ENCODE peak calls at places on chromosomes 12 and 14, in five cellular contexts. O, S, M, W and I are unnamed samples.

GRCh38 chr14:29906256-29906885 is 21.3 kb downstream of the PRKD1 start:
- DNase-seq in O (no peak), M (no peak), W (peak; percentile 84), S (peak; percentile 7), I (peak; percentile 60)

GRCh38 chr12:120463712-120464111 is 5.8 kb downstream of the SRSF9 start:
- DNase-seq in M (no peak), W (no peak), S (no peak), O (no peak), I (no peak)

GRCh38 chr12:46368138-46368537 is 4.4 kb downstream of the SLC38A2 start:
- DNase-seq in W (no peak), S (no peak), O (no peak), M (no peak), I (peak; percentile 37)

GRCh38 chr12:14416658-14417057 is 51.2 kb downstream of the ATF7IP start:
- DNase-seq in W (peak; percentile 91), S (peak; percentile 52), M (peak; percentile 47), O (no peak), I (peak; percentile 95)

GRCh38 chr14:105864651-105865265 is 338.4 kb downstream of the TMEM121 start:
- DNase-seq in S (peak; percentile 2), W (no peak), M (no peak), O (peak; percentile 38), I (no peak)

GRCh38 chr14:75960219-75960618 is 21.6 kb downstream of the TGFB3 start:
- DNase-seq in O (no peak), W (no peak), S (no peak), M (no peak), I (no peak)

GRCh38 chr14:92259613-92260357 is 63.2 kb upstream of the SLC24A4 start:
- DNase-seq in W (no peak), M (no peak), O (no peak), S (no peak), I (no peak)

GRCh38 chr12:121697093-121697698 is 15.4 kb upstream of the TMEM120B start:
- DNase-seq in O (no peak), S (peak; percentile 39), M (peak; percentile 74), W (peak; percentile 63), I (peak; percentile 69)

GRCh38 chr12:106493531-106493930 is 89.3 kb upstream of the RFX4 start:
- DNase-seq in M (no peak), S (no peak), W (no peak), O (no peak), I (no peak)

GRCh38 chr12:129258781-129259318 is 405.6 kb downstream of the GLT1D1 start:
- DNase-seq in W (no peak), S (no peak), O (no peak), M (no peak), I (no peak)

GRCh38 chr12:56042430-56043203 is 899 bp downstream of the RPS26 start:
- DNase-seq in M (no peak), S (no peak), O (no peak), W (no peak), I (peak; percentile 9)

GRCh38 chr14:74241611-74242005 is 2.4 kb downstream of the VSX2 start:
- DNase-seq in M (no peak), S (peak; percentile 40), O (no peak), W (no peak), I (no peak)

GRCh38 chr12:1367731-1368285 is 226.6 kb downstream of the FBXL14 start:
- DNase-seq in S (no peak), M (no peak), O (no peak), W (peak; percentile 70), I (no peak)

GRCh38 chr12:132429932-132430643 is 59.9 kb upstream of the FBRSL1 start:
- DNase-seq in M (no peak), W (no peak), O (no peak), S (peak; percentile 78), I (peak; percentile 34)

GRCh38 chr14:68292467-68293334 is 473.1 kb downstream of the RAD51B start:
- DNase-seq in O (no peak), M (no peak), W (peak; percentile 49), S (no peak), I (no peak)

GRCh38 chr14:75542585-75543091 is 20.4 kb downstream of the BATF start:
- DNase-seq in O (peak; percentile 91), W (peak; percentile 15), M (no peak), S (peak; percentile 45), I (peak; percentile 72)